ENCODE peak calls at places on chromosomes 5 and 9, in six cellular contexts. W is fibroblast of pulmonary artery, A is fibroblast of lung, M is A673, S is GM12865, B is cardiac fibroblast. Q is an unnamed sample.

GRCh38 chr9:78300209-78300608 is 3.3 kb downstream of the PSAT1 start:
- DNase-seq in B (no peak), W (no peak), M (no peak), A (no peak), S (no peak), Q (no peak)

GRCh38 chr5:57221049-57221568 is 47.2 kb downstream of the GPBP1 start:
- DNase-seq in A (peak), W (peak), M (peak), S (peak), B (peak), Q (peak)

GRCh38 chr9:130490981-130491380 is 46.2 kb downstream of the ASS1 start:
- DNase-seq in B (no peak), A (no peak), W (no peak), M (no peak), S (no peak), Q (no peak)

GRCh38 chr5:35117960-35118359 is 70.2 kb upstream of the AGXT2 start:
- DNase-seq in M (no peak), W (peak), A (peak), S (peak), B (peak), Q (peak)

GRCh38 chr5:81972496-81972791 is 621 bp downstream of the ATG10 start:
- DNase-seq in S (no peak), M (no peak), A (no peak), W (no peak), B (no peak), Q (no peak)

GRCh38 chr5:9046756-9047481 is 499.0 kb downstream of the SEMA5A start:
- DNase-seq in B (peak), A (peak), S (no peak), W (peak), M (no peak), Q (peak)

GRCh38 chr9:23771746-23772145 is 54.3 kb downstream of the ELAVL2 start:
- DNase-seq in M (no peak), S (no peak), W (no peak), B (no peak), A (peak), Q (no peak)

GRCh38 chr9:124014355-124015026 is 2.9 kb downstream of the LHX2 start:
- DNase-seq in M (no peak), S (no peak), B (no peak), A (no peak), W (no peak), Q (no peak)

GRCh38 chr5:181259283-181259682 is 1.7 kb downstream of the TRIM52 start:
- DNase-seq in W (no peak), B (no peak), S (no peak), M (no peak), A (no peak), Q (no peak)

GRCh38 chr5:905139-905642 is 12.5 kb downstream of the TRIP13 start:
- DNase-seq in B (no peak), M (no peak), A (no peak), S (no peak), W (no peak), Q (no peak)

GRCh38 chr5:139446956-139447779 is 7.8 kb upstream of the DNAJC18 start:
- DNase-seq in A (peak), S (peak), B (peak), M (no peak), W (peak), Q (peak)

GRCh38 chr5:112316006-112316405 is 103.1 kb downstream of the EPB41L4A start:
- DNase-seq in A (no peak), S (no peak), B (no peak), W (no peak), M (no peak), Q (no peak)

GRCh38 chr5:140607031-140607430 is 25.9 kb downstream of the CD14 start:
- DNase-seq in B (no peak), A (no peak), S (no peak), M (no peak), W (no peak), Q (peak)

GRCh38 chr5:96968074-96968473 is 32.2 kb downstream of the LNPEP start:
- DNase-seq in S (no peak), M (peak), A (peak), W (peak), B (peak), Q (peak)

GRCh38 chr9:28774433-28775029 is 1201.2 kb upstream of the C9orf72 start:
- DNase-seq in S (peak), M (peak), A (peak), B (peak), W (peak), Q (peak)

GRCh38 chr9:134910146-134910545 is 7.6 kb downstream of the FCN1 start:
- DNase-seq in B (no peak), M (no peak), W (no peak), A (no peak), S (no peak), Q (no peak)

GRCh38 chr5:118144540-118144939 is 843.8 kb downstream of the DTWD2 start:
- DNase-seq in S (no peak), A (no peak), M (no peak), W (no peak), B (no peak), Q (no peak)

GRCh38 chr5:62671479-62671878 is 92.9 kb downstream of the LRRC70 start:
- DNase-seq in W (no peak), A (no peak), B (no peak), S (no peak), M (no peak), Q (no peak)

GRCh38 chr9:112341741-112342140 is 8.3 kb upstream of the PTBP3 start:
- DNase-seq in S (no peak), M (no peak), B (peak), A (peak), W (peak), Q (peak)

GRCh38 chr9:16223074-16223871 is 647.2 kb downstream of the BNC2 start:
- DNase-seq in M (no peak), W (no peak), S (no peak), A (no peak), B (no peak), Q (no peak)

GRCh38 chr9:35696520-35697215 is 6.9 kb upstream of the TPM2 start:
- DNase-seq in B (peak), A (peak), M (peak), S (peak), W (peak), Q (peak)

GRCh38 chr5:143440448-143441102 is 37.1 kb upstream of the NR3C1 start:
- DNase-seq in B (no peak), M (peak), S (no peak), A (no peak), W (no peak), Q (no peak)

GRCh38 chr5:141617682-141618029 is 1.1 kb downstream of the DIAPH1 start:
- DNase-seq in A (no peak), W (no peak), B (no peak), S (no peak), M (no peak), Q (peak)

GRCh38 chr9:126440938-126441337 is 114.3 kb downstream of the MVB12B start:
- DNase-seq in S (no peak), M (no peak), W (peak), A (peak), B (peak), Q (peak)

GRCh38 chr5:76331139-76331538 is 71.9 kb upstream of the IQGAP2 start:
- DNase-seq in S (peak), B (no peak), W (no peak), A (no peak), M (peak), Q (no peak)

GRCh38 chr9:124673063-124673462 is 98.0 kb downstream of the NR6A1 start:
- DNase-seq in A (peak), M (no peak), B (no peak), S (no peak), W (no peak), Q (no peak)

GRCh38 chr9:69645488-69645887 is 26.7 kb downstream of the APBA1 start:
- DNase-seq in S (no peak), A (no peak), W (no peak), B (no peak), M (no peak), Q (no peak)

GRCh38 chr5:166370928-166371690 is 1920.3 kb upstream of the WWC1 start:
- DNase-seq in B (peak), M (peak), S (no peak), A (no peak), W (peak), Q (peak)

GRCh38 chr5:178739452-178740180 is 9.2 kb upstream of the ZNF354A start:
- DNase-seq in M (no peak), W (no peak), S (no peak), A (no peak), B (no peak), Q (no peak)

GRCh38 chr9:81653240-81653639 is 36.1 kb downstream of the TLE1 start:
- DNase-seq in M (no peak), B (no peak), W (peak), S (no peak), A (peak), Q (peak)

GRCh38 chr9:128762664-128763449 is 8.9 kb downstream of the ZER1 start:
- DNase-seq in W (no peak), S (no peak), B (no peak), M (no peak), A (no peak), Q (no peak)

GRCh38 chr9:128770286-128770685 is 1.4 kb downstream of the ZER1 start:
- DNase-seq in M (no peak), B (no peak), A (no peak), W (no peak), S (no peak), Q (no peak)

GRCh38 chr9:128765499-128765898 is 6.2 kb downstream of the ZER1 start:
- DNase-seq in A (no peak), S (no peak), W (no peak), B (no peak), M (no peak), Q (no peak)

GRCh38 chr9:128768581-128768980 is 3.1 kb downstream of the ZER1 start:
- DNase-seq in A (no peak), S (no peak), B (no peak), M (no peak), W (no peak), Q (no peak)

DNA sequence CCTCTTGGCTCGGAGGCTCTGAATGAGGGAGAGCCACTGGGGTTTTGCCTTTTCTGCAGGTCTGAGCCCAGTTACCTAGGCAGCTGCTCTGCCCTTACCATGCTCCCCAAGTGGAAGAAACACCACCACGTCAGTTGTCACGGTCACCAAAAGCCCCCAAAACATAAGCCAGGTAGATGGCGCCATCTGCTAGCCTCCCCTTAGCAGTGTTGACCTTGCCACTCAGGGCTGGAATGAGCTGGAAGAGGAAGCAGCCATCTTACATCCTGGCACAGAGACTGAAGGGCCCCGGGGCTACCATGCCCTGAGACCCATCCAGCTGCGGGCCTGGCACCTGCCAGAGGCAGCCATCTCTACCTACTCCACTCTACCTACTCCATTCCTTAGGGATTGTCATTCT is 7.4 kb downstream of the ZER1 start:
- DNase-seq in M (no peak), S (peak), W (no peak), B (no peak), A (no peak), Q (no peak)
- TF ChIP-seq CTCF in M (no peak), S (no peak), W (no peak), B (no peak), A (no peak), Q (no peak)

DNA sequence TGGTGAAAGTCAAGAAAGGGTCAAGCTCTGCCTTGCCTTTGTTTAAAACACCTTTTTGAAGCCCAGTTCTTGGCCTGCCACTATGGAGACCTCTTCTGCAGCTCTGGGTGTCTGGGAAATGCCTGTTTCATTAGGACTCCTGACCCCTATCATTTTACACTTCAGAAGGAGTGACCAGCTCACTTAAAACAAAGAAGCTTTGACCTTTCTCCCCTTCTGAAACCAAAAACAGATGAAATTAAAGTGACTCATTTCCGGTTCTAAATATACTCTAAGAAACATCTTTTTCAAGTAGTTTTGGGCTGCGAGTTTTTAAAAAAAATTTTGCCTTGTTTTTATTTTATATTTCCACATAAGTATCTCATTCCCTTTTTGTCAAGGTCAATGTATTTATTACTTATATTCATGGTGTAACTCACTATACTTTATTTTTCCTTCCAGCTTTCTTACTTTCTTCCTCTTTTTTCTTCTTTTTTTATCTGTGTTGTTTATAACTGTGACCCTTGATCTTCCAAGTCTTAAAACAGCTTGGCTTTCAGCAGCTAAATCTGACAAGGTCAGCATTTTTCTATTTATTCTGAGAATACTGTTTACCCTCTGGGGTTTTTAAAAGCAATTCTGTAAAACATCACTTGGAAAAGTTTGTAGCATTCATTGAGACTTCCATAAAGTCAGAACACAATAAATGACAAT is 673.0 kb downstream of the NR2F1-AS1 start:
- DNase-seq in B (peak), S (peak), A (peak), W (peak), M (no peak), Q (peak)
- H3K4me3 ChIP-seq in B (no peak), S (no peak), A (no peak), W (no peak), M (no peak), Q (no peak)

DNA sequence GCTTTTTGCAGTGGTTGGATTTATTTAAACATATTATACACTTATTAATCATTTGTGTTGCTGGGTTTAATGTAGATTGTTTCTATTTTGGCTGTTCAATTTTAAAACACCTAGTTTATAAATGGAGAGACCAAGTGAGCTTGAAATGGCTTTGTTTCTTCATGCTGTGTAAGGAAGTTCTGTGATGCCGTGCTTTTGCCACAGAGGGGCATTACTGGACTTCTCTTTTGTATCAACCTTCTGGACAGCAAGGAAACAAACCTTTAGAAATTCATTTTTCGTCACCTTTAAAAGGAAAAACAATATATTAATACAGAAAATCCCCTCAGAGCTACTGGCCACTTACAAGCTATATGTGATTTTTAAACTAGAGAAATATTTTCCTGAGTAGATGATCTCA is 81.9 kb downstream of the DMRTA1 start:
- DNase-seq in S (no peak), W (peak), A (peak), M (no peak), B (peak), Q (peak)
- TF ChIP-seq CTCF in S (no peak), W (no peak), A (peak), M (no peak), B (no peak), Q (peak)

DNA sequence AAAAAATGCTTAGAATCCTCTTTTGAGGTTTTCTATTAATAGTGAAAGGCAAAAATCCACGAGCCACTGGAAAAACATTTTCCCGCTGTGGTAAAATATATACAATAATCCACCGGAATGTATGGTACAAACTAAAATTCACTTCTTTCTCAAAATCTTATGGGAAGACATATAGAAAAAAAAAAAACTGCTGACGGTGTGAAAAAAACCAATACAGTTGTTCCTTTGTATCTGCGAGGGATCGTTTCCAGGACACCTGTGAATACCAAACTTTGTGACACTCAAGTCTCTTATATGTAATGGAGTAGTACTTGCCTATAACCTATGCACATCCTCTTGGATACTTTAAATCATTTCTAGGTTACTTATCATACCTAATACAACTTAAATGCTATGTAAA is 13.3 kb downstream of the DIRAS2 start:
- DNase-seq in B (no peak), S (no peak), M (no peak), A (no peak), W (no peak), Q (no peak)
- H3K4me3 ChIP-seq in B (no peak), S (no peak), M (no peak), A (no peak), W (no peak), Q (no peak)